ENCODE peak calls at places on chromosome 4, in five cellular contexts. B is AG04449, I is brain microvascular endothelial cell, W is fibroblast of lung, C is fibroblast of mammary gland. U is an unnamed sample.
A peak's percentile ranks its signal among the peaks of the same experiment; 100 is the strongest.

GRCh38 chr4:108611360-108611759 is 9.0 kb upstream of the RPL34 start:
- DNase-seq in C (peak; percentile 43), W (peak; percentile 23), I (no peak), B (no peak), U (no peak)

GRCh38 chr4:3421470-3421869 is 20.3 kb upstream of the HGFAC start:
- DNase-seq in I (no peak), C (no peak), W (no peak), B (no peak), U (no peak)

GRCh38 chr4:4664234-4664633 is 122.4 kb upstream of the STX18 start:
- DNase-seq in W (no peak), C (no peak), I (no peak), B (no peak), U (no peak)

GRCh38 chr4:55666535-55666934 is 30.4 kb upstream of the NMU start:
- DNase-seq in W (no peak), I (no peak), B (no peak), C (no peak), U (no peak)

GRCh38 chr4:113781439-113782040 is 20.0 kb upstream of the CAMK2D start:
- DNase-seq in B (no peak), I (no peak), C (peak; percentile 66), W (peak; percentile 72), U (no peak)

GRCh38 chr4:70778888-70779422 is 57.2 kb downstream of the RUFY3 start:
- DNase-seq in W (peak; percentile 87), I (no peak), C (peak; percentile 13), B (no peak), U (no peak)

GRCh38 chr4:87032884-87033533 is 98.2 kb downstream of the AFF1 start:
- DNase-seq in I (peak; percentile 60), B (no peak), C (peak; percentile 83), W (peak; percentile 92), U (peak; percentile 80)

GRCh38 chr4:8010618-8011017 is 71.0 kb upstream of the AFAP1 start:
- DNase-seq in B (no peak), W (peak; percentile 62), I (peak; percentile 54), C (no peak), U (peak; percentile 22)

GRCh38 chr4:26127851-26128337 is 192.9 kb upstream of the RBPJ start:
- DNase-seq in W (no peak), I (no peak), C (no peak), B (no peak), U (no peak)

GRCh38 chr4:12679217-12679616 is 804.9 kb downstream of the RAB28 start:
- DNase-seq in B (no peak), W (no peak), I (no peak), C (peak; percentile 3), U (no peak)

GRCh38 chr4:92305148-92305877 is 1.5 kb downstream of the GRID2 start:
- DNase-seq in B (no peak), I (peak; percentile 39), C (peak; percentile 3), W (peak; percentile 63), U (peak; percentile 20)

GRCh38 chr4:5051692-5052423 is 578 bp downstream of the STK32B start:
- DNase-seq in C (no peak), B (no peak), I (peak; percentile 7), W (no peak), U (no peak)

GRCh38 chr4:54941994-54942552 is 183.3 kb downstream of the KDR start:
- DNase-seq in C (no peak), B (no peak), I (no peak), W (no peak), U (no peak)

GRCh38 chr4:104896623-104897296 is 249.9 kb upstream of the TET2 start:
- DNase-seq in I (no peak), W (no peak), C (peak; percentile 27), B (no peak), U (no peak)

GRCh38 chr4:73723945-73724344 is 16.4 kb upstream of the CXCL8 start:
- DNase-seq in I (no peak), B (no peak), C (no peak), W (no peak), U (no peak)

GRCh38 chr4:19675172-19675811 is 576.4 kb upstream of the SLIT2 start:
- DNase-seq in W (peak; percentile 42), C (peak; percentile 25), I (peak; percentile 49), B (no peak), U (peak; percentile 23)

GRCh38 chr4:88728146-88728545 is 30.5 kb upstream of the NAP1L5 start:
- DNase-seq in B (no peak), W (no peak), I (no peak), C (no peak), U (no peak)

GRCh38 chr4:74618659-74619058 is 173.7 kb downstream of the AREG start:
- DNase-seq in I (peak; percentile 81), W (no peak), B (no peak), C (peak; percentile 86), U (no peak)

GRCh38 chr4:187059895-187060294 is 336.2 kb upstream of the FAT1 start:
- DNase-seq in W (no peak), I (no peak), C (no peak), B (no peak), U (no peak)

GRCh38 chr4:38902221-38902620 is 34.6 kb downstream of the FAM114A1 start:
- DNase-seq in C (no peak), I (no peak), W (no peak), B (no peak), U (no peak)

GRCh38 chr4:25767877-25768475 is 94.8 kb downstream of the SEL1L3 start:
- DNase-seq in W (peak; percentile 77), B (no peak), C (peak; percentile 80), I (peak; percentile 70), U (peak; percentile 45)

GRCh38 chr4:182427530-182427929 is 184.3 kb downstream of the TENM3 start:
- DNase-seq in I (peak; percentile 34), B (peak; percentile 60), C (peak; percentile 53), W (peak; percentile 87), U (peak; percentile 74)

GRCh38 chr4:25211721-25212120 is 22.1 kb upstream of the PI4K2B start:
- DNase-seq in W (no peak), C (no peak), B (no peak), I (no peak), U (no peak)

GRCh38 chr4:166290426-166290825 is 417.4 kb downstream of the TLL1 start:
- DNase-seq in B (no peak), C (no peak), W (no peak), I (no peak), U (no peak)

GRCh38 chr4:112358952-112359749 is 62.0 kb downstream of the ALPK1 start:
- DNase-seq in C (no peak), W (no peak), B (no peak), I (no peak), U (no peak)

GRCh38 chr4:187606581-187606980 is 389.0 kb upstream of the ZFP42 start:
- DNase-seq in W (peak; percentile 72), C (peak; percentile 73), I (peak; percentile 61), B (no peak), U (no peak)

GRCh38 chr4:42845586-42845985 is 46.9 kb upstream of the GRXCR1 start:
- DNase-seq in C (no peak), B (no peak), W (no peak), I (no peak), U (no peak)

DNA sequence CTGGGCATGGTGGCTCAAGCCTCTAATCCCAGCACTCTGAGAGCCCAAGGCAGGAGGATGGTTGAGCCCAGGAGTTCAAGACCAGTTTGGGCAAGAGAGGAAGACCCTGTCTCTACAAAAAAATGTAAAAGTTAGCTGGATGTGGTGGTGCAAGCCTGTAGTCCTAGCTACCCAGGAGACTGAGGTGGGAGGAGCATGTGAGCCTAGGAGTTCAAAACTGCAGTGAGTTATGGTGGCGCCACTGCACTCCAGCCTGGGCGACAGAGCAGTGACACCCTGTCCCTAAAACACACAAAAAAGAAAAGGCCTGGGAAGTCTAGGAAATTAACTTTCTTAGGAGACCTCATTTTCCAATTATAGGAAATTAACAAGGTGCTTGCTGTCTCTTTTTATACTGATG is 76.8 kb downstream of the JAKMIP1 start:
- DNase-seq in W (no peak), C (no peak), I (no peak), B (no peak), U (no peak)
- H3K4me3 ChIP-seq in W (no peak overlapping the region), C (no peak overlapping the region), I (no peak overlapping the region), B (no peak overlapping the region), U (no peak overlapping the region)

GRCh38 chr4:76779740-76780459 is 118.0 kb downstream of the SOWAHB start:
- DNase-seq in C (peak; percentile 30), W (peak; percentile 66), B (no peak), I (peak; percentile 42), U (peak; percentile 41)

GRCh38 chr4:76782837-76783236 is 115.1 kb downstream of the SOWAHB start:
- DNase-seq in C (peak; percentile 75), I (peak; percentile 74), B (peak; percentile 45), W (peak; percentile 77), U (peak; percentile 54)

GRCh38 chr4:76780781-76781697 is 116.9 kb downstream of the SOWAHB start:
- DNase-seq in C (no peak), W (no peak), I (no peak), B (no peak), U (no peak)

GRCh38 chr4:76783836-76784235 is 114.1 kb downstream of the SOWAHB start:
- DNase-seq in W (peak; percentile 11), B (no peak), C (peak; percentile 26), I (peak; percentile 38), U (no peak)

GRCh38 chr4:76781698-76782595 is 116.0 kb downstream of the SOWAHB start:
- DNase-seq in I (peak; percentile 97), W (peak; percentile 95), C (peak; percentile 96), B (peak; percentile 94), U (peak; percentile 94)
- H3K4me3 ChIP-seq in I (peak overlapping the region; percentile 4), W (peak overlapping the region; percentile 48), C (peak overlapping the region; percentile 40), B (peak overlapping the region; percentile 26), U (peak overlapping the region; percentile 31)

DNA sequence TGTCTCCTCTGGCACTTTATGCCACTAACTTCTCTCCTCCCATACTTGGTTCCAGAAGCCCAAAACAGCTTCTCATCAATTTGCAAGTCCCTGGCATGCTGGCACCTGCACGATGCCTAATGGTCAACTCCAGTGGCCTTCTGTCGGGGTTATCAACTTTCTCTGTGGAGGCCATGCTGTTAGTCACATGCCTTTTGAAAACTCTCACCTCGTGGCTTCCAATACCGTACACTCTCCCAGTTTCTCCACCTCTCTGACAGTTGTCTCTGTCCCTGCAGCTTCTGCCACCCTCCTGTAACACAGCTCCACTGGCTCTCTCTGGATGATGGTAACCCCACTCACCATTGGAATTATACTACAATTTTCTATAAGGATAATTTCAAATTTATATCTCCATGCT is 324.0 kb downstream of the NR3C2 start:
- DNase-seq in W (no peak), I (no peak), B (no peak), C (no peak), U (no peak)
- H3K4me3 ChIP-seq in W (no peak overlapping the region), I (no peak overlapping the region), B (no peak overlapping the region), C (no peak overlapping the region), U (no peak overlapping the region)

GRCh38 chr4:140296871-140297570 is 76.4 kb upstream of the SCOC start:
- DNase-seq in B (no peak), W (no peak), I (no peak), C (no peak), U (no peak)
- H3K4me3 ChIP-seq in B (no peak overlapping the region), W (no peak overlapping the region), I (no peak overlapping the region), C (no peak overlapping the region), U (no peak overlapping the region)

GRCh38 chr4:173051697-173052096 is 116.9 kb upstream of the GALNT7 start:
- DNase-seq in B (no peak), C (no peak), W (peak; percentile 18), I (no peak), U (no peak)
- H3K4me3 ChIP-seq in B (no peak overlapping the region), C (no peak overlapping the region), W (peak overlapping the region; percentile 29), I (no peak overlapping the region), U (no peak overlapping the region)

U was measured in skeletal muscle cell.